ENCODE peak calls at places on chromosomes 11 and 22, in five cellular contexts. M, F, H, K and A are unnamed samples.

GRCh38 chr11:44421090-44421675 is 111.2 kb upstream of the ALX4 start:
- DNase-seq in M (no peak), K (no peak), H (no peak), F (no peak), A (no peak)

GRCh38 chr22:31332886-31333285 is 13.3 kb downstream of the PATZ1 start:
- DNase-seq in F (no peak), K (no peak), M (no peak), H (no peak), A (peak)

GRCh38 chr11:91664521-91664920 is 560.1 kb upstream of the FAT3 start:
- DNase-seq in K (no peak), M (no peak), F (no peak), H (no peak), A (no peak)

GRCh38 chr22:37601540-37602442 is 6.8 kb upstream of the GGA1 start:
- DNase-seq in K (no peak), H (peak), M (peak), F (peak), A (peak)

GRCh38 chr11:12922980-12923507 is 86.1 kb upstream of the RASSF10 start:
- DNase-seq in F (peak), H (no peak), K (no peak), M (no peak), A (no peak)

GRCh38 chr11:127050141-127050632 is 49.6 kb upstream of the KIRREL3 start:
- DNase-seq in K (peak), H (no peak), M (no peak), F (no peak), A (no peak)

GRCh38 chr11:75384438-75385080 is 14.8 kb upstream of the RPS3 start:
- DNase-seq in F (peak), H (peak), K (peak), M (peak), A (peak)

GRCh38 chr22:26476705-26477340 is 6.8 kb downstream of the HPS4 start:
- DNase-seq in M (no peak), K (no peak), F (no peak), H (no peak), A (no peak)

GRCh38 chr11:64875369-64876225 is 2.8 kb downstream of the EHD1 start:
- DNase-seq in M (no peak), K (no peak), F (no peak), H (no peak), A (no peak)

GRCh38 chr11:59680287-59681154 is 11.7 kb upstream of the PATL1 start:
- DNase-seq in F (peak), M (peak), H (peak), K (no peak), A (peak)

GRCh38 chr11:111944651-111945051 is 7.5 kb downstream of the DIXDC1 start:
- DNase-seq in K (no peak), M (no peak), H (no peak), F (peak), A (peak)

DNA sequence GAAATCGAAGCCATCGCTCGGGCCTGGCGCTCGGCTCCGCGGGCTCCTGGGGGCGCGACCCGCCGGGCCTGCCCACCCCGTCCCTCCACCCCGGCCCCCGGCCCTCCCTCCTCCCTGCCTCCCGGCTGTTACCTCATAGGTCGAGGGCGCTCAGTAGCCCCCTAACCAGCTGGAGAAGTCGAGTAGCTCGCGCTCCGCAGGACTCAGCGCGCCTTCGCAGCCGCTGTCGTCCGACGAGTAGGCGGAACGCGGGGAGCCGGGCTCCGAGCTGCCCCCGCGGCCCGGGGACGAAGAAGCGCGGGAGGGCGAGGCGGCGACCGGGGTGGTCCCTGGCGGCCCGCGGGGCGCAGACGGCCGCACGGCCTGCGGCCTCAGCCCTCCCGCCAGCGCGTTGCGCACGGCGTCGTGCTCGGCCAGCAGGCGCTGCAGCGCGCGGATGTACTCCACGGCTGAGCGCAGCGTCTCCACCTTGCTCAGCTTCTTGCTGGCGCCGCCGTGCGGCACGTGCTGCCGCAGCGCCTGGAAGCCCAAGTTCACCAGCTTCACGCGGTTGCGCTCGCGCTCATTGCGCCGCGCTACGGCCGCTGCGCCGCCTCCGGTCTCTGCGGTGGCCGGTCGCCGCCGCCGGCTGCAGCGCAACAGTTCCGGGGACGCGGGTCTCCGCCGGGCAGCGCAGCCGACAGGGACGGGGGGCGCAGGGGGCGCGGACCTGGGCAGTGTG is 627 bp downstream of the ASCL2 start:
- DNase-seq in F (peak), K (peak), H (peak), M (no peak), A (no peak)
- TF ChIP-seq CTCF in F (no peak), K (no peak), H (peak), M (no peak), A (no peak)

GRCh38 chr11:47889714-47890441 is 41.7 kb upstream of the NUP160 start:
- DNase-seq in K (no peak), H (no peak), M (no peak), F (no peak), A (no peak)
- TF ChIP-seq CTCF in K (no peak), H (no peak), M (no peak), F (no peak), A (no peak)

DNA sequence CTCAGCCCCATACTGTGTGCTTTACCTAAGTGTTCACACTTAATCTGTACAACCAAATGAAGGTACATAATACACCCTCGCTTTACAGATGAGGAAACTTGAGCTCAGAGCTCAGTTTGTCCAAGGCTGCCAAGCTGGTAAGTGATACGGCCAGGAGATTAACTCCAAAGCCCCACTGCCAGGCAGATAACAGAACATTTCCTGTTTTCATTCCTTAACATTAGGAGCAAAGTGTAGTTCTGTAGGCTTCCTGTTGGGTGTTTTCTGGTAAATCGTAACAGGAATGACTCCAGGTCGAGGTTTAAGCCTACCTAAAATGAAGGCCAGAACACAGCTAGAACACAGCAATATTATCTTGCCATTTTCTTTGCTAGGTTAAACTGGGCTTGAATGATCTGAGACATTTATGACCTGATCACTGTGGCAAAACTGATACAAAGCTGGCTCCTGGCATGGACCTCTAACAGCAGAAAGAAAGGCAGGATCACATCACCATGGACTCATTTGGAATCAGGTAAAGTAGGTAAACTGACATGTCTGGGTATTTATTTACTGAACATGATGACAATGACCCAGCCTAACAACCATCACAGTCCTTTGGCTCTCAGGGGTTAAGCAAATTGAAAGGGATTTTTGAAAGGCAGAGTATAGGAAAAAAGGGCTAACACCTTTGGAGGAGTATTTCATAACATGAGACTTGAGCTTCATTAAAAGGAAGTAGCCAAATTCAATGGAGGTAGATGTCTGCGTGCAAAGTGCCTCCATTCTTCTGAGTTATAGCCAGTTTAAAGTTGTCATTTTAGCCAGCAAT is 3.9 kb upstream of the NUP50 start:
- DNase-seq in H (no peak), M (peak), F (no peak), K (no peak), A (no peak)
- TF ChIP-seq CTCF in H (peak), M (no peak), F (no peak), K (no peak), A (peak)

DNA sequence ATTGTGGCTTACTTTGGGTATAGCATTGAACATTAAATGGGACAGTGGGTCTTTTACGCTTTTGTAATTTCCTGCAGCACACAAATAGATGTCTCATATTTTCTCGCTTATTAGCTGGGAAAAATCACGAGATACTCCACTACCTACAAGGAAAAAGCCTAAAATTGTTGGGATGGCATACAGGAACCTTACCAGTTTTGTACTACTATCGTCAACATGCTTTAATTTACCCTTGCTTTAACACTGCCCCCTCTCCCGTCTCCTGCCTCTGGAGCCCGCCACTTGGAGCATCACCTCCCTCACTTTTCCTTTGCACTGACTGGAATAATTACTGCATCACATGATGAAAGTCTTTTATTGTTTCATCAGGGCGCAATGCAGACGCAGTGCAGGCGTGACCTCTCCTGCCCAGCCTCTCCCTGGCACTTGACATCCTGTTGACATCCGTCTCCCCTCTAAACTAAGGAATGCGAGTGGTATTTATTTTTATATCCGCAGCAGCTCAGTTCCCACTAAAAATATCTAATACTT is 1.0 kb upstream of the FNBP4 start:
- DNase-seq in K (peak), F (peak), M (peak), H (no peak), A (peak)
- TF ChIP-seq CTCF in K (no peak), F (no peak), M (no peak), H (no peak), A (no peak)